ENCODE peak calls at places on chromosomes 6 and 20, in five cellular contexts. O, R, T, Z and F are unnamed samples.

GRCh38 chr20:11063459-11063858 is 389.7 kb upstream of the JAG1 start:
- DNase-seq in O (no peak), R (no peak), T (no peak), Z (no peak), F (no peak)

GRCh38 chr20:19747903-19748302 is 10.2 kb upstream of the RIN2 start:
- DNase-seq in T (no peak), O (no peak), R (no peak), Z (no peak), F (no peak)

GRCh38 chr6:116385462-116385807 is 14.7 kb downstream of the DSE start:
- DNase-seq in T (peak; percentile 82), R (no peak), Z (no peak), O (no peak), F (no peak)

GRCh38 chr20:46182271-46182670 is 64.2 kb downstream of the CD40 start:
- DNase-seq in T (no peak), Z (no peak), R (no peak), O (no peak), F (no peak)

GRCh38 chr20:58741384-58741783 is 48.8 kb downstream of the NPEPL1 start:
- DNase-seq in T (no peak), Z (no peak), O (no peak), R (no peak), F (no peak)

GRCh38 chr6:45388328-45388727 is 10.6 kb upstream of the SUPT3H start:
- DNase-seq in Z (no peak), O (no peak), R (no peak), T (peak; percentile 45), F (peak; percentile 41)

GRCh38 chr6:121971886-121972285 is 427.6 kb upstream of the HSF2 start:
- DNase-seq in Z (no peak), R (no peak), O (no peak), T (peak; percentile 46), F (peak; percentile 19)

GRCh38 chr6:20408851-20409250 is 7.2 kb downstream of the E2F3 start:
- DNase-seq in Z (no peak), O (no peak), R (no peak), T (no peak), F (no peak)

GRCh38 chr6:17156112-17156921 is 54.5 kb downstream of the STMND1 start:
- DNase-seq in T (peak; percentile 89), Z (peak; percentile 35), R (peak; percentile 63), O (peak; percentile 82), F (peak; percentile 88)

GRCh38 chr6:84575264-84575663 is 189.1 kb downstream of the TBX18 start:
- DNase-seq in O (peak; percentile 89), Z (no peak), R (no peak), T (no peak), F (no peak)

GRCh38 chr20:50506270-50506579 is 4.0 kb upstream of the PTPN1 start:
- DNase-seq in Z (no peak), O (no peak), T (no peak), R (no peak), F (no peak)

GRCh38 chr20:50504231-50504823 is 5.9 kb upstream of the PTPN1 start:
- DNase-seq in R (no peak), T (no peak), O (peak; percentile 61), Z (no peak), F (no peak)

GRCh38 chr20:50496773-50497375 is 13.3 kb upstream of the PTPN1 start:
- DNase-seq in T (no peak), Z (no peak), R (no peak), O (no peak), F (no peak)

GRCh38 chr20:50501970-50502745 is 8.0 kb upstream of the PTPN1 start:
- DNase-seq in T (no peak), R (no peak), O (no peak), Z (no peak), F (no peak)
- H3K4me2 ChIP-seq in T (no peak overlapping the region), R (no peak overlapping the region), O (no peak overlapping the region), Z (no peak overlapping the region), F (no peak overlapping the region)

GRCh38 chr6:149074832-149075258 is 242.7 kb upstream of the TAB2 start:
- DNase-seq in T (no peak), Z (no peak), R (no peak), O (no peak), F (no peak)

GRCh38 chr6:149077208-149077607 is 240.3 kb upstream of the TAB2 start:
- DNase-seq in T (peak; percentile 92), R (no peak), Z (no peak), O (no peak), F (no peak)

GRCh38 chr6:149075616-149076354 is 241.7 kb upstream of the TAB2 start:
- DNase-seq in T (peak; percentile 37), Z (no peak), R (no peak), O (no peak), F (no peak)

GRCh38 chr6:149078383-149078782 is 239.1 kb upstream of the TAB2 start:
- DNase-seq in T (no peak), Z (no peak), O (no peak), R (no peak), F (no peak)

DNA sequence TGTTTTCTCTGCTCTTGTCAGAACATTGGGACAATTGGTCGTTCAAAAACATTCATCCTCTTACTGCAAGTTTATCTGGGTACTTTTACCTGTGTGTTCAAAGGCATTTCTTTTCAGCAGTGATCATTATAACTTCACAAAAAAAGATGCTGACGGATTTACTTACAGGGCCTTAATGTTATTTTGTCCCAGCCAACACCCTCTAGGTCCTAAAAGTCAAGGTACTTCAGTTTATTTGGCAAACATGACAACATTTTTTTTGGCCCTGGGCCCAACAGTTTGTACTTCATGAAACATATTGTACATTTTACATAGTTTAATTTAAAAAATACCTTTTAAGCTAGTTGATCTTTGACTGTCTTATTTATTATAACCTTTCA is 241.2 kb upstream of the TAB2 start:
- DNase-seq in R (no peak), Z (no peak), O (no peak), T (no peak), F (no peak)
- H3K4me2 ChIP-seq in R (peak overlapping the region; percentile 14), Z (no peak overlapping the region), O (no peak overlapping the region), T (no peak overlapping the region), F (no peak overlapping the region)

DNA sequence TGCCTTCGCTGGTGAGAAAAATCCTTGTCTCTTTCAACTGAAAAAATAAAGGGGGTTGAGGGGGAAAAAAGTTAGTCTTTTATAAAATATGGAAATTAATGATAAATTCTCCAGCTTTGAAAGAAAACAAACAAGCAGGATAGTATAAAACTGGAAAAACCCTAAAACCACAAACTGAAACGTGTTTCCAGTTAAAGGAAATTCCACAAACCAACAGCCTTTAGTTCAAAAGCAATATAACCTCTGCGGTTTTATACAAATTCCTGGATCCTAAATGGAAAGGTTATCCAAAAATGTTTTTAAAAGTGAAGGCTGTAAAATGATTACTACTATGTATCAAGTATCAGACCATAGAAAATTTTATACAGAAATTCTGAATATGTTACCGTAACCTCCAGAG is 55.6 kb downstream of the BMP5 start:
- DNase-seq in R (no peak), Z (no peak), T (no peak), O (no peak), F (no peak)
- H3K4me2 ChIP-seq in R (no peak overlapping the region), Z (no peak overlapping the region), T (no peak overlapping the region), O (no peak overlapping the region), F (no peak overlapping the region)

GRCh38 chr6:163339466-163339865 is 75.1 kb upstream of the QKI start:
- DNase-seq in O (no peak), R (no peak), T (no peak), Z (no peak), F (no peak)
- H3K4me2 ChIP-seq in O (no peak overlapping the region), R (no peak overlapping the region), T (no peak overlapping the region), Z (no peak overlapping the region), F (no peak overlapping the region)

GRCh38 chr20:62455929-62456328 is 19.9 kb downstream of the GATA5 start:
- DNase-seq in T (no peak), O (no peak), Z (no peak), R (no peak), F (no peak)
- H3K4me2 ChIP-seq in T (no peak overlapping the region), O (no peak overlapping the region), Z (no peak overlapping the region), R (no peak overlapping the region), F (no peak overlapping the region)

GRCh38 chr20:52305843-52306242 is 114.3 kb upstream of the ZFP64 start:
- DNase-seq in Z (no peak), O (no peak), R (no peak), T (no peak), F (no peak)
- H3K4me2 ChIP-seq in Z (no peak overlapping the region), O (no peak overlapping the region), R (no peak overlapping the region), T (no peak overlapping the region), F (no peak overlapping the region)

GRCh38 chr6:154343473-154344308 is 12.9 kb downstream of the IPCEF1 start:
- DNase-seq in Z (peak; percentile 94), T (peak; percentile 16), R (no peak), O (peak; percentile 5), F (peak; percentile 46)

GRCh38 chr6:154341876-154342275 is 14.7 kb downstream of the IPCEF1 start:
- DNase-seq in O (no peak), T (peak; percentile 14), Z (no peak), R (no peak), F (no peak)

GRCh38 chr6:154345811-154346210 is 10.8 kb downstream of the IPCEF1 start:
- DNase-seq in O (no peak), T (no peak), Z (no peak), R (no peak), F (no peak)

GRCh38 chr6:154337423-154338005 is 19.1 kb downstream of the IPCEF1 start:
- DNase-seq in T (no peak), Z (no peak), R (no peak), O (no peak), F (no peak)

DNA sequence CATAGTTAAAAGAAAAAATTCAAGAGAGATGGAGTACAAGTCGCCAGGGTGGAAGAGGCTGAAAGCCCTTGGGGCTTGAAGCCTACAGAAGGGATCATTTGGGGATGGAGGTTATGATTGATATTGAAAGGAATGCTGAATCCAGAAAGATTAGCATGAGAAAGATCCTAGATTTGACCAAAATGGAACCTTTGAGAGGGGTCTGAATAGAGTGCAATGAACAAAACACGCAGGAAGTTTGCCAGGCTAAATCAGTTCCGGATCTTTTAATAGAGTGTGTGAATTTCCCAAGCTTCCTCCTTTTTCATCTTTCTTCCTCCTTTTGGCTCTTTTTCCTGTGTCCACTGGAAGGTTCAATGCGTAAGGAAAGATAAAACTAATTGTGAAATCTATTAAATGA is 15.3 kb downstream of the IPCEF1 start:
- DNase-seq in R (no peak), Z (no peak), T (no peak), O (no peak), F (no peak)
- H3K4me2 ChIP-seq in R (no peak overlapping the region), Z (no peak overlapping the region), T (no peak overlapping the region), O (no peak overlapping the region), F (no peak overlapping the region)

GRCh38 chr6:26520840-26521484 is 17.2 kb upstream of the HMGN4 start:
- DNase-seq in R (peak; percentile 99), O (peak; percentile 88), T (peak; percentile 80), Z (peak; percentile 86), F (peak; percentile 93)
- H3K4me2 ChIP-seq in R (peak overlapping the region; percentile 70), O (peak overlapping the region; percentile 98), T (peak overlapping the region; percentile 79), Z (peak overlapping the region; percentile 91), F (peak overlapping the region; percentile 83)